ENCODE peak calls at places on chromosomes 6 and 20, in nine cellular contexts. A is HCT116, Z is ovary, O is tibial artery, W is sigmoid colon, G is GM12878, Y is H9, C is esophagus squamous epithelium, V is HepG2. R is an unnamed sample. For H3K27me3 and H3K9me3, the result is how much of the 10 kb centered on the place peaks cover.

GRCh38 chr6:133886104-133886503 is 2.8 kb upstream of the TCF21 start:
- DNase-seq in O (no peak), V (no peak), A (no peak), Y (no peak), C (no peak), W (no peak), Z (peak), G (no peak), R (no peak)

GRCh38 chr20:63132131-63132714 is 83.7 kb downstream of the YTHDF1 start:
- DNase-seq in O (peak), C (no peak), Y (peak), Z (no peak), G (no peak), A (no peak), W (peak), V (no peak), R (no peak)

GRCh38 chr6:101588343-101588742 is 194.8 kb downstream of the GRIK2 start:
- DNase-seq in Y (no peak), Z (no peak), C (no peak), O (no peak), A (no peak), V (no peak), G (no peak), W (no peak), R (no peak)

GRCh38 chr20:34396408-34396807 is 33.3 kb downstream of the ITCH start:
- DNase-seq in V (no peak), Z (no peak), O (no peak), G (no peak), Y (no peak), W (no peak), C (no peak), A (no peak), R (no peak)

GRCh38 chr6:93848011-93848620 is 428.8 kb upstream of the EPHA7 start:
- DNase-seq in C (no peak), V (no peak), A (no peak), W (no peak), G (no peak), Y (no peak), O (no peak), Z (no peak), R (no peak)

GRCh38 chr6:105644073-105644489 is 241.2 kb upstream of the PREP start:
- DNase-seq in O (no peak), Z (no peak), Y (no peak), G (no peak), C (no peak), A (no peak), V (no peak), W (no peak), R (no peak)

GRCh38 chr6:128822271-128822670 is 60.7 kb upstream of the LAMA2 start:
- DNase-seq in A (no peak), C (no peak), G (no peak), V (no peak), Y (no peak), W (no peak), O (no peak), Z (peak), R (no peak)

GRCh38 chr20:32514760-32515159 is 70.4 kb downstream of the NOL4L start:
- DNase-seq in W (no peak), C (no peak), Y (no peak), A (no peak), Z (no peak), O (no peak), V (no peak), G (no peak), R (no peak)

GRCh38 chr6:108080010-108080780 is 5.7 kb upstream of the OSTM1 start:
- DNase-seq in C (no peak), V (no peak), Z (no peak), W (no peak), O (no peak), G (no peak), A (no peak), Y (peak), R (no peak)

GRCh38 chr6:112979830-112980229 is 632.7 kb downstream of the RFPL4B start:
- DNase-seq in O (no peak), G (no peak), A (no peak), Y (no peak), W (no peak), V (no peak), C (no peak), Z (no peak), R (no peak)

GRCh38 chr6:41326092-41326491 is 9.3 kb upstream of the NCR2 start:
- DNase-seq in O (no peak), A (no peak), Z (no peak), G (no peak), C (no peak), V (no peak), Y (no peak), W (no peak), R (no peak)

GRCh38 chr6:41327177-41327576 is 8.2 kb upstream of the NCR2 start:
- DNase-seq in Y (no peak), O (no peak), Z (no peak), V (no peak), A (no peak), G (no peak), C (no peak), W (no peak), R (no peak)

GRCh38 chr6:41321183-41321582 is 14.2 kb upstream of the NCR2 start:
- DNase-seq in Y (no peak), W (no peak), V (no peak), O (no peak), Z (no peak), C (no peak), A (no peak), G (no peak), R (no peak)

DNA sequence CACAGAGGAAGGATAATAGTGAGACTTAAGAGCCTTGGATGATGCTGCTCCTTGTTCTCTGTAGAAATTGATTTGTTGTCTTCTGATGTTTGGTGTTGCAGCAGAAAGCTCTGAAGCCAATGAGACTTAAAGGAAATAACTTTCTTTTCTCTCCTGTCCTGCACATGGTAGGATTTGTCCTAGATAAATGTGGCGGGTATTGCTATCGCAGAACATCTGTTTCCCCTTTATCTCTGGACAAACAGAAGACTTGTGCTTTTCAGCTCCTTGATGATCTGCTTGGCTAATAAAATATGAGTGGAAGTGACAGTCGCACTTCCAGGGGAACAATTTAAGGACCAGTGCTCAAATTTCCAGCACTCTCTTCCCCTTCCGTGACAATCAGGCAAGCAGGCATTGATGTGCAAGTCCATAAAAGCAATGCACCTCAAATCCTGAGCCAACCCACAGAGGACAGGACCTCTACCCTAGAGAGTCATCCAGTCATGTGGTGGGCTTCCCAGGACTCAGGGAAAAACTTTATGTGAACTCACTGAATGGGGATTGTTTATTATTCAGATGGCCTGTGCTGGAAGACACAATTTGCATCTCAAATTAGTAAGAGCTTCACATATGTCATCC is 9.9 kb upstream of the NCR2 start:
- DNase-seq in W (no peak), A (no peak), G (no peak), O (no peak), Y (no peak), V (no peak), C (no peak), Z (no peak), R (no peak)
- H3K27me3 ChIP-seq in W (under half), A (half or more), G (under half), O (under half), Y (under half), V (under half), C (half or more), Z (under half), R (under half)

GRCh38 chr6:4871825-4872224 is 95.6 kb downstream of the CDYL start:
- DNase-seq in V (no peak), G (no peak), O (no peak), Y (no peak), W (no peak), A (no peak), C (no peak), Z (no peak), R (no peak)

GRCh38 chr6:4872841-4873240 is 96.6 kb downstream of the CDYL start:
- DNase-seq in A (no peak), Y (no peak), W (no peak), V (no peak), G (no peak), Z (no peak), O (no peak), C (no peak), R (no peak)

GRCh38 chr6:4870821-4871494 is 94.8 kb downstream of the CDYL start:
- DNase-seq in G (no peak), O (no peak), C (no peak), A (no peak), W (no peak), Z (no peak), V (no peak), Y (no peak), R (no peak)

GRCh38 chr6:4879724-4880372 is 103.6 kb downstream of the CDYL start:
- DNase-seq in C (no peak), V (no peak), W (no peak), Y (no peak), A (no peak), O (no peak), G (peak), Z (no peak), R (no peak)

GRCh38 chr6:4873928-4874327 is 97.7 kb downstream of the CDYL start:
- DNase-seq in O (no peak), A (no peak), Y (no peak), W (no peak), G (no peak), C (no peak), V (no peak), Z (no peak), R (no peak)
- H3K9me3 ChIP-seq in O (under half), A (under half), Y (under half), W (under half), G (under half), C (under half), V (under half), Z (under half), R (under half)

DNA sequence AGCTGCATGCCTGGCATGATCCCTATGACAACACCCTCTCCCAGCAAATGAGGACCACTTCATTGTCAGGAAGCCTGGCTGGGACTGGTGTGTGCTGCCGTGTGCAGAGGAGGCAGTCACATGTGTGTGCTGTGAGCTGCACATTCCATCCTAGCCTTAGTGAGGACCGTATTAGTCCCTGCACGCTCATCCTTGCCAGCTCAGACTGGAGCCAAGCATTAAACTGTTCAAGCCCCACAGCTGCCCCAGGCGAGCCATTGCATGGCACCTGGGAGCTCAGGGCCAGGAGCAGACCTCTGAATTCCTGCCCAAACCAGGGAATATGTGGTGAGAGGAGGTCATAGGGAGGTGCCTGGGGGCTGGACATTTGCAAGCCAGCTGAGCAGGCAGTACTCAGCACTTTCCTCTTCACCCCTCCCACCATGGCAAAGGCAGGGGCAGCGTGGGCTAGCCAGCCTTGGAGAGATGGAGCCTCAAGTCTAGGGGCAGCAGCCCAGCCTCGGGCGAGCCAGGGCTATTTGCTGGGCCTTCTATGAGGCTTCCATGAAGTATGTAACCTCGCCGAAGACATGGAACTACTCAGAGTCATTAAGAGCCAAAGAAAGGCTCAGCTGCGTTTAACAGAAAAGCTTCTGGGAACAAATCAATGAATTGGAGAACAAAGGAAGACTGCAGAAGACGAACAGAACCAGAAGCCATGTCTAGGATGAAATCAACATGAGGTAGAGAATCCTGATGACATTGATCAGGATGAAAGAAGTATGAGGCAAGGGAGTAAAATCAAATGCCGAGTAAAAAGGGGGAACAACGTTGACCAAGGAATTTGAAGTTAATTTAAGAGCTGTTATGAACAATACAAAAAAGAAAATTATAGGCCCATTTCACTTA is 8.6 kb upstream of the CCN5 start:
- DNase-seq in V (no peak), G (no peak), C (no peak), Y (no peak), Z (no peak), O (peak), A (no peak), W (peak), R (no peak)
- H3K27me3 ChIP-seq in V (under half), G (under half), C (under half), Y (under half), Z (under half), O (under half), A (under half), W (under half), R (under half)

DNA sequence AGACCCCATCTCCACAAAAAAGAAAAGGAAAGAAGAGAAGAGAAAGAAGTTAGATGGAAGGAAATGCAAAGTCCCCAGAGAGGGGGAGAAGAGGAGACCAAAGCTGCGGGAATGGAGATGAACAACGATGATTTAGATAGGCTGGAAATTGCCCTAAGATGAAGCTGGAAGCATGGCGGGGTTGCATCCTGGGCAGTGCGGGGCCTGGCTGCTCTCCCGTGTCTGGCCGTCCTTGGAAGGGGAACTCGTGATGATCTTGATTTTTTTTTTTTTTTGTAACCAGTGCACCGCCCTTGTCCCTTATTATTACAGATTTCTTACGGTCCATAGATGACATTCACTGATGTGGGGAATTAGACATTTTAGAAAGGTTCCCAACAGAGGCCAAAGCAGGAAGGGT is 276.5 kb downstream of the CDH4 start:
- DNase-seq in V (no peak), C (no peak), Y (no peak), G (no peak), W (no peak), Z (no peak), O (no peak), A (no peak), R (no peak)
- H3K9me3 ChIP-seq in V (under half), C (under half), Y (under half), G (under half), W (under half), Z (under half), O (under half), A (under half), R (under half)

GRCh38 chr6:81969814-81970213 is 217.3 kb upstream of the TENT5A start:
- DNase-seq in Z (no peak), C (no peak), A (no peak), W (no peak), O (no peak), G (no peak), V (no peak), Y (peak), R (peak)
- H3K27me3 ChIP-seq in Z (under half), C (under half), A (under half), W (under half), O (under half), G (under half), V (under half), Y (under half), R (under half)

GRCh38 chr20:31274441-31274840 is 17.0 kb downstream of the DEFB115 start:
- DNase-seq in G (no peak), Z (no peak), C (no peak), Y (no peak), W (no peak), A (no peak), V (no peak), O (no peak), R (no peak)

GRCh38 chr20:31278178-31278577 is 20.7 kb downstream of the DEFB115 start:
- DNase-seq in C (no peak), O (no peak), Z (no peak), A (no peak), Y (no peak), G (no peak), V (no peak), W (no peak), R (no peak)
- H3K9me3 ChIP-seq in C (under half), O (under half), Z (under half), A (under half), Y (half or more), G (under half), V (under half), W (under half), R (under half)

GRCh38 chr6:29748391-29749352 is 25.4 kb downstream of the HLA-F start:
- DNase-seq in Z (peak), Y (peak), W (peak), C (no peak), V (peak), O (peak), A (peak), G (no peak), R (no peak)
- H3K27me3 ChIP-seq in Z (under half), Y (under half), W (under half), C (under half), V (under half), O (under half), A (under half), G (under half), R (under half)